ENCODE peak calls at places on chromosomes 12 and 14, in four cellular contexts. A is HepG2, M is HCT116, B is SK-N-SH. G is an unnamed sample.

GRCh38 chr12:85633491-85633890 is 202.7 kb downstream of the RASSF9 start:
- DNase-seq in M (no peak), B (no peak), A (no peak), G (no peak)

GRCh38 chr12:20475542-20475941 is 107.2 kb downstream of the PDE3A start:
- DNase-seq in A (no peak), M (no peak), B (no peak), G (no peak)

GRCh38 chr14:70601162-70601561 is 707 bp upstream of the MED6 start:
- DNase-seq in A (no peak), B (no peak), M (no peak), G (no peak)

GRCh38 chr14:78164226-78164853 is 5.8 kb upstream of the NRXN3 start:
- DNase-seq in B (peak; percentile 61), A (peak; percentile 15), M (peak; percentile 12), G (peak; percentile 41)

GRCh38 chr12:53205747-53206146 is 1.3 kb downstream of the ITGB7 start:
- DNase-seq in A (no peak), M (no peak), B (no peak), G (peak; percentile 44)

GRCh38 chr14:32896979-32897723 is 41.5 kb upstream of the NPAS3 start:
- DNase-seq in A (peak; percentile 25), M (no peak), B (no peak), G (no peak)

GRCh38 chr12:12510141-12510540 is 52.5 kb downstream of the DUSP16 start:
- DNase-seq in B (no peak), M (no peak), A (no peak), G (no peak)

GRCh38 chr12:78120866-78121590 is 290.3 kb downstream of the NAV3 start:
- DNase-seq in B (peak; percentile 35), A (no peak), M (peak; percentile 33), G (no peak)

GRCh38 chr14:101187017-101187815 is 283.7 kb upstream of the RTL1 start:
- DNase-seq in A (no peak), B (peak; percentile 7), M (no peak), G (peak; percentile 0)

GRCh38 chr14:23468704-23469126 is 788 bp upstream of the NGDN start:
- DNase-seq in B (no peak), A (no peak), M (no peak), G (no peak)

GRCh38 chr12:62192486-62193250 is 67.5 kb upstream of the USP15 start:
- DNase-seq in B (peak; percentile 77), A (peak; percentile 71), M (peak; percentile 48), G (peak; percentile 50)

GRCh38 chr12:74245458-74245857 is 292.2 kb upstream of the ATXN7L3B start:
- DNase-seq in M (no peak), B (no peak), A (no peak), G (no peak)

GRCh38 chr12:107929436-107929835 is 154.9 kb downstream of the ASCL4 start:
- DNase-seq in B (peak; percentile 42), A (peak; percentile 35), M (peak; percentile 78), G (peak; percentile 31)

GRCh38 chr14:98835825-98836100 is 436.2 kb downstream of the BCL11B start:
- DNase-seq in A (no peak), B (no peak), M (no peak), G (no peak)

GRCh38 chr14:78758333-78758732 is 588.2 kb downstream of the NRXN3 start:
- DNase-seq in A (peak; percentile 30), B (peak; percentile 37), M (peak; percentile 4), G (peak; percentile 11)

GRCh38 chr12:19154696-19155095 is 25.2 kb downstream of the PLEKHA5 start:
- DNase-seq in B (peak; percentile 5), A (no peak), M (no peak), G (no peak)

GRCh38 chr14:24145700-24146621 is at the start of gene PSME2:
- DNase-seq in B (no peak), A (no peak), M (no peak), G (no peak)

GRCh38 chr12:59087077-59087673 is 166.9 kb upstream of the LRIG3 start:
- DNase-seq in M (peak; percentile 3), A (no peak), B (peak; percentile 13), G (no peak)

GRCh38 chr14:75542585-75543091 is 20.4 kb downstream of the BATF start:
- DNase-seq in M (no peak), B (no peak), A (no peak), G (peak; percentile 59)

GRCh38 chr12:109900752-109901580 is 892 bp downstream of the TCHP start:
- DNase-seq in B (peak; percentile 75), A (no peak), M (no peak), G (peak; percentile 39)

GRCh38 chr14:102907303-102907844 is 15.1 kb upstream of the AMN start:
- DNase-seq in B (no peak), M (no peak), A (no peak), G (no peak)

GRCh38 chr12:23949212-23950010 is at the start of gene SOX5:
- DNase-seq in M (no peak), A (peak; percentile 75), B (peak; percentile 30), G (peak; percentile 20)

GRCh38 chr14:99707921-99708320 is 23.8 kb downstream of the CYP46A1 start:
- DNase-seq in B (no peak), A (no peak), M (no peak), G (no peak)

GRCh38 chr14:74685054-74685453 is 27.8 kb downstream of the AREL1 start:
- DNase-seq in A (no peak), M (no peak), B (no peak), G (no peak)

GRCh38 chr12:26787125-26787495 is 45.9 kb downstream of the ITPR2 start:
- DNase-seq in B (peak; percentile 65), A (no peak), M (no peak), G (peak; percentile 12)

GRCh38 chr12:130013771-130014484 is 110.1 kb upstream of the TMEM132D start:
- DNase-seq in B (peak; percentile 89), M (no peak), A (peak; percentile 26), G (peak; percentile 70)

DNA sequence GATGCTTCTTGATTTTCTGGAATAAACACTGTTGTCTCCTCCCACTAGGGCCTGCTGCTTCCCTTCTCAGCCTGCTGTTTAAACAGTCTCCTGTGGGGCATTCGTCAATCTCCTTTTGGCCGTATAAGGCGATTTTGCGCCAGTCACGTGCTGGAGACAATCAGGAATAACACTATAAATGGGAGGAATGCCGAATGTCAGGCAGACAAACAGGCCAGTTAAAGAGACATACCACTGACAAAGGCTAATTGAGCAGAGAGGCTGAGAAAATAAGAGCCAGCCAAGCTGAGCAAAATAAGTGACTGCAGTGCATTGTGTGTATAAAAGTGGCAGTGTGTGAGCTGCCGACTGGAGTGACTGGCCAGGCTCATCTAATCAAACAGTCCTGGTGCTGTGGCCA is 23.3 kb downstream of the DMAC2L start:
- DNase-seq in M (no peak), B (peak; percentile 55), A (peak; percentile 13), G (no peak)
- TF ChIP-seq ZBTB33 in M (no peak), B (no peak), A (no peak), G (no peak)

DNA sequence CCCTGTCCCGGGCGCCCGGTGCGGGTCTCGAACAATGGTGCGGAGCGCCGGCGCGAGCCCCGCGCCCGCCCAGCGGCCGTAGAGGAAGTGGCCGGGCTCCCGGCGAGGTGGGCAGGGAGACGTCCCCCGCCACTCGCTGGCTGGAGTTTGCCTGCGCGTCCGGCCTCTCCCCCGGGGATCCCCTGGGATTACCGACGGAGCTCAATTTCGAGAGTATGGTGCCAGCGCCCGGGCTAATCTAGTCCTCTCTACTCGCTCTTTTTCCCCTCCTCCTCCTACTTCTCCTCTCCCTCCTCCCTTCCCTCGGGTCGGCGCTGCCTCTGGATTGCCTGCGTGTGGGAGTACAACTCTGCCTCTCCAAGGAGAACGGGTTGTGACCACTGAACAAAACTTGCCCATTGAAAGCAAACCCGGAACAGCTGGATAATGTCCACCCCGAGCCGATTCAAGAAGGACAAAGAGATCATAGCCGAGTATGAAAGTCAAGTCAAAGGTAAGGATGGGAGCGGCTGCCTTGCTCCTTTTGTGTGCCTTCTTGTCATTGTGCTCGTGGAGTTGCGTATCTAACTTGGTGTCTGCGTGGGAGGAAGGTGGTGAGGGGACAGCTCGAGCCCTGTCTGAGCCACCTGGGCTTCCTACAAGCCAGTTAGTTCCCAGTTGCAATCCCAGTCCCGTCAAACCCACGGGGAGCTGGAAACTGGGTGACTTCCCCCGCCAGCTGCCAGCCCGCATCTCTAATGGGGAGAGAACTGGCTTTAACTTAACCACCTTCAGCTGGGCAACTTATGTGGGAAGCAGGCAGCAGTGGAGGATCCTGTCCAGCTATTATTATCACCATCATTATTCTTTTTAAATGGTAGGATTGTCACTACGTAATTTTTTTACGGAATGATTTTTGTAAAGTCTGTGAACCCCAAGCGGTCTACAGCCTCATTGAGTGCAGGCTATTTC is at the start of gene SRGAP1:
- DNase-seq in A (peak; percentile 44), B (peak; percentile 44), M (no peak), G (peak; percentile 27)
- TF ChIP-seq ZBTB33 in A (no peak), B (no peak), M (no peak), G (no peak)

GRCh38 chr12:114141916-114142564 is 175.9 kb upstream of the RBM19 start:
- DNase-seq in A (no peak), B (no peak), M (no peak), G (no peak)
- TF ChIP-seq ZBTB33 in A (no peak), B (no peak), M (no peak), G (no peak)

GRCh38 chr14:87679094-87679493 is 313.9 kb downstream of the GALC start:
- DNase-seq in B (no peak), A (no peak), M (no peak), G (no peak)
- TF ChIP-seq ZBTB33 in B (no peak), A (no peak), M (no peak), G (no peak)

DNA sequence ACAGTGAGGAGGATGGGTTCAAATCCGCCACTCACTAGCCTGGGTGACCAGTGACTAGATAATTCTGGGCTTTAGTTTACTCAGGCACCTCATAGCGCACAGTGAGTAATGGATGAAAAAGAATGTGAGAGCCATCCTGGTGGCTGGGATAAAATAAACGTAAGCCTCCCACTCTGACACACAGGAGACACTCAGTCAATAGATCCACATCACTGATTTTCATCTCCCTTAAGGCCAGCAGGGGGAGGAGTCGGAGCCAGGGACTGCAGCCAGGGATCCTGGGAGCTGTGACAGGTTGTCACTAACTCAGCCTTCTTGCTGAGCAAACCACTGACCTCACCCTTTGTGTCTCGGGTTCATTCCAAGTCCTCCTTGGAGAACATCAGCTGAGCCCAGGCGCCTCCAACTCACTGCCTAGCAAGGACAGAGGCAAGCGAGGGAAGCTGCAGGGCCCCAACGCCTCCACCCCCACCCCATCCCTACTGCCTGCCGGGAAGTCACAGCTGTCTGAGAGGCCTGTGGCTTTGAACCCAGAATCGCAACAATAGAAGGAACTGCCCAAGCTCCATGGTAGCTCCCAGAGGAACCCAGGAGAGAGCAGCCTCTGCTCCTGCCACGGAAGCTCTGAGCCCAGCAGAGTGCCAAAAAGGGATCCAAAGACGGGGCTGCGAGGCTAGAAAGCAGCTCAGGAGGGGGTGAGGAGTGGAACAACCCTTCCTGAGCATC is 30.7 kb downstream of the PXN start:
- DNase-seq in B (peak; percentile 67), A (peak; percentile 85), M (peak; percentile 61), G (peak; percentile 75)
- TF ChIP-seq ZBTB33 in B (no peak), A (peak; percentile 78), M (no peak), G (no peak)

GRCh38 chr12:123532808-123533649 is 490 bp downstream of the RILPL1 start:
- DNase-seq in B (no peak), A (peak; percentile 27), M (no peak), G (peak; percentile 56)

GRCh38 chr12:123529636-123530035 is 3.9 kb downstream of the RILPL1 start:
- DNase-seq in M (no peak), A (no peak), B (no peak), G (no peak)

GRCh38 chr12:123532021-123532420 is 1.5 kb downstream of the RILPL1 start:
- DNase-seq in M (no peak), A (no peak), B (no peak), G (no peak)

GRCh38 chr12:123530683-123531082 is 2.8 kb downstream of the RILPL1 start:
- DNase-seq in M (no peak), A (no peak), B (no peak), G (no peak)

GRCh38 chr12:123531091-123531490 is 2.4 kb downstream of the RILPL1 start:
- DNase-seq in A (no peak), B (no peak), M (no peak), G (no peak)
- TF ChIP-seq ZBTB33 in A (no peak), B (no peak), M (no peak), G (no peak)

G was measured in K562.